ENCODE peak calls at places on chromosomes 12 and 14, in four cellular contexts. H is hepatocyte, Y is heart left ventricle, A is pancreas. X is an unnamed sample. For H3K4me1, the result is how much of the 10 kb centered on the place peaks cover.

GRCh38 chr12:90120627-90121026 is 412.0 kb upstream of the ATP2B1 start:
- DNase-seq in Y (no peak), H (no peak), A (no peak), X (no peak)

GRCh38 chr14:104246401-104247335 is 108.3 kb downstream of the KIF26A start:
- DNase-seq in Y (no peak), H (no peak), A (no peak), X (no peak)

GRCh38 chr12:6700646-6701051 is at the start of gene PIANP:
- DNase-seq in Y (no peak), A (no peak), H (peak), X (no peak)

GRCh38 chr12:86148612-86149011 is 107.6 kb downstream of the MGAT4C start:
- DNase-seq in A (no peak), H (no peak), Y (no peak), X (no peak)

GRCh38 chr12:112168561-112168971 is 43.2 kb downstream of the TRAFD1 start:
- DNase-seq in A (no peak), H (no peak), Y (no peak), X (no peak)

GRCh38 chr12:104334581-104334980 is 31.0 kb downstream of the EID3 start:
- DNase-seq in Y (peak), A (no peak), H (no peak), X (no peak)

GRCh38 chr14:23171251-23171975 is 12.0 kb downstream of the SLC7A8 start:
- DNase-seq in A (no peak), Y (no peak), H (no peak), X (no peak)

GRCh38 chr12:23099604-23100003 is 474.6 kb downstream of the ETNK1 start:
- DNase-seq in H (no peak), Y (no peak), A (no peak), X (no peak)

GRCh38 chr12:109719123-109720022 is 5.7 kb downstream of the FAM222A start:
- DNase-seq in Y (no peak), H (no peak), A (no peak), X (no peak)
- TF ChIP-seq CTCF in Y (no peak), H (peak), A (no peak), X (no peak)

GRCh38 chr12:15180325-15180724 is 40.9 kb downstream of the RERG start:
- DNase-seq in A (no peak), Y (no peak), H (no peak), X (no peak)

GRCh38 chr12:15188136-15188535 is 33.1 kb downstream of the RERG start:
- DNase-seq in A (no peak), Y (no peak), H (no peak), X (no peak)

GRCh38 chr12:15180975-15181683 is 40.1 kb downstream of the RERG start:
- DNase-seq in H (no peak), Y (no peak), A (no peak), X (no peak)

GRCh38 chr12:15186593-15186992 is 34.6 kb downstream of the RERG start:
- DNase-seq in A (no peak), H (no peak), Y (no peak), X (no peak)

GRCh38 chr12:15184484-15184883 is 36.7 kb downstream of the RERG start:
- DNase-seq in Y (no peak), H (no peak), A (no peak), X (no peak)
- H3K4me1 ChIP-seq in Y (under half), H (under half), A (under half), X (under half)

GRCh38 chr12:79934309-79935020 is 432 bp downstream of the PPP1R12A start:
- DNase-seq in H (peak), A (peak), Y (peak), X (peak)

GRCh38 chr12:79933580-79934264 is 1.2 kb downstream of the PPP1R12A start:
- DNase-seq in A (no peak), Y (no peak), H (no peak), X (peak)

GRCh38 chr12:79935624-79936040 is 735 bp upstream of the PPP1R12A start:
- DNase-seq in H (no peak), A (no peak), Y (no peak), X (no peak)

GRCh38 chr12:79936670-79937069 is 1.8 kb upstream of the PPP1R12A start:
- DNase-seq in H (no peak), Y (no peak), A (no peak), X (no peak)

DNA sequence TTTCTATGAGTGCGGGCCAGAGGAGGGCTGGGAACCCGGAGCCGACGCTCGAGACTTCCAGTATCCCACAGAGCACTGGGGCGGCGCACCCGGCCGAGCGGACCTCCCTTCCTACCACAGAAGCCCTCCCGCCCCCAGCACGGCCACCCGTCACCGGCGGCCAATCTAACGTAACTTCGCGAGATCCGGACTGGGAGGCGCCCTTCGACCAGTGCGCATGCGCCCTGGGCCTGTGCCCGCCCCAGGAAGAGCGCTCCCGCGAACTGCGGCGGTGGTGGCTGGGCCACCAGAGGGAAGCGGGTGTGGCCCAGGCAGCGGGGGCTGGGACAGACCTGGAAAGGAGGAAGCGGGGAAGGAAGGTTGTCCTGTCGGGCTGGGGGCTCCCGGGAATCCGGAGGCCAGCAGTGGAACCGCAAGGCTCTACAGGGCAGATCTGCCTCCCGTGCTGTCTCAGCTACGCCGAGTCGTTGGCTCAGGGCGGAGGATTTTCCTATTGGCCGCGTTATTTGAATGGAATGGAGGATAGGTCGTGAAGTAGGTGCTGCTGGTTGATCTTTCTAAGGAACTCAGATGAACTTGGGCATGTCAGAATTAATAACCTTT is at the start of gene PPP1R12A:
- DNase-seq in A (peak), Y (peak), H (peak), X (peak)
- TF ChIP-seq CTCF in A (no peak), Y (peak), H (no peak), X (no peak)

DNA sequence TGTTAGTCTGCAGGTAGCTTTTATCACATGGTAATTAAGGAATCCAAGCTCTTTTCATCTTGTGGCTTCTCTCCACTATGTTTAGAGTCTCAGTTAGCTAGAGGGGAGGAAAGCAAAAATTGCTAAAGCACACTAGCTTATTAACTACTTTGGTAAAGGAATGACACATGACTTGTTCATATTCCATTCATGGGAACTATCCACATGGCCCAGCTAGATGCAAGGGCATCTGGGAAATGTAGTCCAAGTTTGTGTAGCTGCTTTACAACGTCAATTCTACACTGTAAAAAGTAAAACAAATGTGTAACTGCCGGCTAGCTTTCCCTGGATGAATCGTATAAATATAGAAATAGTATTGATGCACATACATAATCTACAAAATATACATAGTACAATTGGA is 244.5 kb upstream of the LRFN5 start:
- DNase-seq in Y (no peak), A (no peak), H (no peak), X (no peak)
- H3K4me1 ChIP-seq in Y (under half), A (under half), H (under half), X (under half)

GRCh38 chr12:74685385-74685784 is 147.8 kb downstream of the ATXN7L3B start:
- DNase-seq in Y (no peak), A (no peak), H (peak), X (no peak)

GRCh38 chr12:74689929-74690328 is 152.3 kb downstream of the ATXN7L3B start:
- DNase-seq in Y (no peak), H (no peak), A (no peak), X (no peak)

GRCh38 chr12:74689071-74689655 is 151.5 kb downstream of the ATXN7L3B start:
- DNase-seq in Y (no peak), A (no peak), H (peak), X (no peak)
- TF ChIP-seq CTCF in Y (peak), A (peak), H (peak), X (peak)

DNA sequence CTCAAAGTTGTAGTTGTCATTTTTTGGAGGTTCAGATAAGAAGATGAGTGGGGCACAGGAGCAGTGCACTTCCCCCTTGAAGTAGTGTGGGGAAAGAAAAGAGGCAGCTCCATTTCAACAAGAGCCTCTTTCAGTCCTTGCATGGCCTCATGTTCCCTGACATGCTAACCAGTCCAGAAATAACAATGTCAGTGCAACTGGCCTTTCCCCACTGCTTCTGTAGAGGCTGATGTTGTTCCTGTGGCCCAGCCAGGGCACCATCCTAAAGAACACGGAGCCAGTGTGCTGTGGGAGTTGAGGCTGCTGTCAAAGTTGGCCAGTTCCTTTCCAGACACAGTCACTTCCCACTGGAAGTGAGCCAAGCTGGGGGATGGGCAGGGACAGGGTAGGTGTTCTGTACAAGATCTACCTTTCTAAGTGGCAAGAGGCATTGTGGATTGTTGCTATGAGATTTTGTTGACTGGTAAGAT is 77.7 kb upstream of the SLC38A2 start:
- DNase-seq in H (no peak), A (peak), Y (peak), X (peak)
- H3K4me1 ChIP-seq in H (under half), A (under half), Y (under half), X (under half)

GRCh38 chr14:64137657-64138290 is 156.4 kb downstream of the ESR2 start:
- DNase-seq in Y (no peak), H (peak), A (no peak), X (no peak)
- TF ChIP-seq CTCF in Y (no peak), H (peak), A (no peak), X (no peak)

DNA sequence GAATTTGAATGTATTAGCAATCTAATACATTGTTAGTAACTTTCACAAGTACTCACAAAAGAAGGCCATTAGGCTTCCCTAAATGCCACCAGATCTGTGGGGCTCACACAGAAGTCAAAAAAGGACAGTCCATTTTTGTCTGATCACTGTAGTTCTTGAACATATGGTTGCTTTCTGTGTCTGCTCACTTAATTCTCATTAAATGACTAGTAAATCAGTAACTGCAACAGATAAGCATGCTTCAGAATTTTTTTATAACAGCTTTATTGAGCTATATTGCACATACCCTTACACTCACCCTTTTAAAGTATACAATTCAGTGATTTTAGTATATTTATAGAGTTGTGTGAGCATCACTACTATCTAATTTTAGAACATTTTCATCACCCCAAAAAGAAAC is 71.4 kb downstream of the DENND5B start:
- DNase-seq in A (no peak), H (no peak), Y (no peak), X (no peak)
- H3K4me1 ChIP-seq in A (under half), H (under half), Y (under half), X (under half)

GRCh38 chr12:57342207-57342691 is 88.6 kb downstream of the R3HDM2 start:
- DNase-seq in A (no peak), H (peak), Y (peak), X (no peak)
- TF ChIP-seq CTCF in A (no peak), H (no peak), Y (no peak), X (no peak)

X was measured in colonic mucosa.